ENCODE peak calls at places on chromosome 21, in ten cellular contexts. U is heart right ventricle, W is tibial nerve, D is thyroid gland, E is BJ, S is left lung, C is sigmoid colon, V is astrocyte, K is prostate gland, F is neural crest cell. H is an unnamed sample.

GRCh38 chr21:17613242-17613676 is 558 bp upstream of the BTG3 start:
- DNase-seq in U (peak), V (no peak), S (peak), F (no peak), C (peak), E (no peak), W (peak), D (peak), K (peak), H (no peak)

GRCh38 chr21:29360799-29361765 is 62.4 kb downstream of the BACH1 start:
- DNase-seq in U (no peak), E (no peak), V (no peak), D (no peak), S (no peak), C (no peak), K (no peak), W (no peak), F (no peak), H (no peak)

GRCh38 chr21:26686278-26686677 is 113.2 kb upstream of the CYYR1 start:
- DNase-seq in C (no peak), V (no peak), W (no peak), S (no peak), D (no peak), F (no peak), K (no peak), U (no peak), E (no peak), H (no peak)

GRCh38 chr21:34922487-34922886 is 126.6 kb downstream of the RUNX1 start:
- DNase-seq in F (no peak), K (no peak), U (no peak), D (no peak), E (no peak), C (no peak), V (no peak), S (no peak), W (no peak), H (no peak)

GRCh38 chr21:34364921-34365320 is 1.1 kb downstream of the KCNE2 start:
- DNase-seq in C (no peak), E (no peak), V (no peak), K (no peak), D (no peak), U (no peak), S (no peak), F (no peak), W (no peak), H (no peak)

GRCh38 chr21:37119421-37120218 is 46.6 kb downstream of the TTC3 start:
- DNase-seq in S (no peak), V (peak), W (no peak), E (no peak), D (no peak), C (no peak), F (no peak), U (no peak), K (no peak), H (peak)

GRCh38 chr21:35066824-35067223 is 17.7 kb upstream of the RUNX1 start:
- DNase-seq in C (no peak), K (no peak), W (no peak), E (no peak), V (no peak), F (no peak), D (no peak), U (no peak), S (no peak), H (no peak)

GRCh38 chr21:18430341-18430740 is 26.8 kb upstream of the TMPRSS15 start:
- DNase-seq in S (no peak), W (no peak), E (no peak), U (no peak), K (no peak), V (no peak), D (no peak), F (no peak), C (no peak), H (no peak)

GRCh38 chr21:35020446-35020845 is 28.7 kb downstream of the RUNX1 start:
- DNase-seq in U (no peak), V (no peak), F (no peak), W (no peak), E (no peak), S (no peak), D (no peak), C (no peak), K (no peak), H (no peak)

GRCh38 chr21:33412832-33413519 is 9.8 kb downstream of the IFNGR2 start:
- DNase-seq in K (no peak), E (no peak), U (no peak), W (no peak), D (no peak), C (no peak), S (no peak), F (no peak), V (no peak), H (no peak)

GRCh38 chr21:34693192-34693810 is 24.5 kb downstream of the CLIC6 start:
- DNase-seq in U (no peak), V (peak), S (no peak), D (peak), W (peak), E (no peak), K (peak), C (no peak), F (peak), H (peak)

GRCh38 chr21:33286076-33286475 is 19.9 kb downstream of the IL10RB start:
- DNase-seq in U (no peak), K (no peak), F (no peak), C (no peak), V (no peak), W (no peak), D (peak), E (no peak), S (no peak), H (no peak)

GRCh38 chr21:37531402-37532042 is 164.9 kb downstream of the DYRK1A start:
- DNase-seq in E (no peak), V (no peak), S (peak), W (no peak), C (no peak), F (no peak), K (no peak), U (peak), D (peak), H (no peak)

GRCh38 chr21:25569711-25570110 is 37.6 kb downstream of the MRPL39 start:
- DNase-seq in C (no peak), U (no peak), E (no peak), F (no peak), D (no peak), K (no peak), W (no peak), V (no peak), S (no peak), H (no peak)

GRCh38 chr21:37450385-37451044 is 83.9 kb downstream of the DYRK1A start:
- DNase-seq in V (peak), W (no peak), D (no peak), E (no peak), U (no peak), K (no peak), C (no peak), S (no peak), F (no peak), H (no peak)

GRCh38 chr21:36976882-36977651 is 10.6 kb upstream of the HLCS start:
- DNase-seq in K (peak), F (peak), U (no peak), E (peak), S (no peak), D (peak), V (peak), W (peak), C (no peak), H (no peak)

GRCh38 chr21:38804030-38804616 is 1.6 kb upstream of the ETS2 start:
- DNase-seq in F (no peak), C (no peak), D (no peak), V (peak), W (no peak), S (no peak), K (no peak), U (no peak), E (no peak), H (no peak)

GRCh38 chr21:38806153-38806941 is 618 bp downstream of the ETS2 start:
- DNase-seq in V (no peak), E (no peak), S (peak), C (peak), D (peak), F (peak), K (no peak), W (no peak), U (peak), H (peak)

GRCh38 chr21:38803075-38803474 is 2.7 kb upstream of the ETS2 start:
- DNase-seq in F (no peak), D (no peak), K (no peak), W (no peak), E (no peak), U (no peak), S (no peak), C (no peak), V (no peak), H (no peak)

GRCh38 chr21:38805282-38806152 is at the start of gene ETS2:
- DNase-seq in F (peak), W (peak), D (peak), U (peak), K (peak), V (peak), C (peak), E (no peak), S (peak), H (peak)

GRCh38 chr21:38804617-38805281 is 980 bp upstream of the ETS2 start:
- DNase-seq in D (peak), C (peak), F (peak), W (peak), U (peak), V (peak), S (peak), E (no peak), K (peak), H (peak)
- TF ChIP-seq CTCF in D (peak), C (peak), F (peak), W (peak), U (peak), V (peak), S (peak), E (peak), K (peak), H (peak)

DNA sequence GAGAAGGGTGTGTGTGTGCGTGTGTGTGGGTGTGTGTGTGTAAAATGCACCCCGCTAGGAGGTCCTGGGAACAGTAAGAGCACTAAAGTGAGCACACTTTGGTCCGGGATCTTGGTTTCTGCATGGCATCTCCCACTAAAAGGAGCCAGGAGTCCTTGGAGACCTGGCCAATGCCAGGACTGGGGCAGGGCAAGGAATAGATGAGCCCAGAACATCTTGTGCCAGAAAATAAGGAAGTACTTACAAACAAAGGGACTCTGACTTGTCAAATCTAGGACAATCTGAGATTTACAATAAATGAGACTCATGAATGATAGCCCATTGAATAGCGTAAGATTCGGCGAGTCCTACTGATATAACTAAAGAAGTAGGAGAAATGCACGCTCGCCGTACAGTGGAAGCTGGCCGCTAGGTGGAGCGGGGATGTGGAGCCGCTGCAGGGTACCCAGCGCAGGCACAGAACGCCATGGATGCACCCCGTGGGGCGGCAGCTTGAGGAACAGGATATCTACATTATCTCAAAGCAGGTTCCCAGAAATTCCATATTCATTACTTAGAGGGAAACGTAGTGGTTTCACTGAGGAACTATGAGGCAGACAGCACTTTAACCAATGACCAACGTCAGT is 7.1 kb downstream of the SLC37A1 start:
- DNase-seq in V (no peak), K (no peak), W (no peak), S (peak), E (no peak), U (no peak), C (peak), D (no peak), F (peak), H (peak)
- TF ChIP-seq CTCF in V (peak), K (no peak), W (no peak), S (no peak), E (peak), U (peak), C (no peak), D (no peak), F (peak), H (peak)

DNA sequence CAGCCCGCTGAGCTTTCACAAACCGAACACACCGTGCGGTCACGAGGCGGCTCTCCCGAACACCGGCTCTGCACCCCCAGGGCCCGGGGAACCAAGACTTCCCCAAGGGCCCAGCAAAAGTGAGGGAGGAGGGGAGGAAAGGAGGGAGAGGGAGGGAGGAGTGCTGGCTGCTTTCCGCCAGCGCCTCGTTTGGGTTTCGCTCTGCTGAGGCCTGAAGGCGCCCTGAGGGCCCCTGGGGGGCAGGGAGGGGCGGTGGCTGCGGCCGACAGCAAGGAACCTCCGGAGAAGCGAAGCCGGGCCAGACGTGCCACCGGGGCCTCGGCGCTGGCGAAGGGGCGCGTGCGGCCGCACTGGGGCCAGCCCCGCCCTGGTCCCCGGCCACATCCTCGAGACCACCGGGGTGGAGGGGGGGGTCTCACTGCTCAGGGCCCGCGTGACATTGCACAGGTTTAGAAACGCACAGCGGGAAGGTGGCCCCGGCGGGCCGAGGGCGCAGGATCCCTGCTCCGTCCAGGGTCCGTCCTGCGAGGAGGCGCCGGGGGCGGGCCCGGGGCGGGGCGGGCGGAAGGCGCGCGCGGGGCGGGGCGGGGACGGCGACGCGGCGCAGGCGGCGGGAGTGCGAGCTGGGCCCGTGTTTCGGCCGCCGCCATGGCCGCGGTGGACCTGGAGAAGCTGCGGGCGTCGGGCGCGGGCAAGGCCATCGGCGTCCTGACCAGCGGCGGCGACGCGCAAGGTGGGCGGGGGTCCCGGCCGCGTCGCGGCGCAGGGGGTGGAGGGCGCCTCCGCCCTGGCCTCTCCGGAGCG is at the start of gene PFKL:
- DNase-seq in E (no peak), W (peak), U (peak), C (peak), D (peak), S (peak), F (peak), K (peak), V (peak), H (peak)
- TF ChIP-seq CTCF in E (no peak), W (peak), U (no peak), C (no peak), D (no peak), S (no peak), F (no peak), K (no peak), V (no peak), H (no peak)

GRCh38 chr21:45764792-45765191 is 121.3 kb downstream of the PCBP3 start:
- DNase-seq in V (no peak), K (no peak), U (no peak), F (no peak), S (no peak), D (no peak), E (no peak), W (no peak), C (no peak), H (no peak)

GRCh38 chr21:45766501-45766900 is 123.0 kb downstream of the PCBP3 start:
- DNase-seq in V (no peak), K (no peak), D (no peak), F (no peak), S (no peak), E (no peak), C (no peak), U (no peak), W (no peak), H (no peak)

GRCh38 chr21:45766055-45766454 is 122.5 kb downstream of the PCBP3 start:
- DNase-seq in U (no peak), D (no peak), K (no peak), V (no peak), C (no peak), F (no peak), W (no peak), E (no peak), S (no peak), H (no peak)

GRCh38 chr21:45763506-45763905 is 120.0 kb downstream of the PCBP3 start:
- DNase-seq in V (no peak), S (no peak), F (no peak), E (no peak), K (no peak), W (no peak), C (no peak), U (no peak), D (no peak), H (no peak)

GRCh38 chr21:45765375-45765774 is 121.8 kb downstream of the PCBP3 start:
- DNase-seq in D (no peak), S (peak), E (no peak), V (no peak), W (no peak), U (no peak), C (no peak), K (no peak), F (no peak), H (no peak)
- TF ChIP-seq CTCF in D (no peak), S (no peak), E (no peak), V (no peak), W (no peak), U (no peak), C (no peak), K (no peak), F (no peak), H (no peak)

DNA sequence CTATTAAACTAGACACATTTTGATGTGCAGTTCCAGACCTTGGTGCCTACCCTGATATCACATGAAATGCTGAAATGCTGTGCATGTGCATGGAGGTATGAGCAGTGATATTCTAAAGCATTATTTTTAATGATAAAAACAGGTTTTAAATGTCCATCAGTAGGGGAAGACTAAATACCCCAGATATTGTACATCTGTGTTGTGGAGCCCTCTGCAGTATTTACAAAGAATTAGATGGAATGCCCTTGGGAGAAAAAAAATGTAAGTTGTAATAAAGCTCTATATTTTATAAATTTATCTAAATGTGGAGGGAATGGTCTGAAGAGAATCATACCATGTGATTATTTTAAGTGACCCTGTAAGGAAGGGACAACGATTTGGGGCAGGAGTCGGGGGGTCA is 39.1 kb upstream of the IGSF5 start:
- DNase-seq in C (no peak), D (no peak), K (no peak), E (no peak), S (no peak), V (no peak), W (no peak), U (no peak), F (no peak), H (no peak)
- TF ChIP-seq CTCF in C (no peak), D (no peak), K (no peak), E (peak), S (no peak), V (peak), W (no peak), U (peak), F (no peak), H (no peak)